ENCODE peak calls at places on chromosome 9, in eight cellular contexts. C is COR-L47; Z is activated effector memory CD4-positive, alpha-beta T cell treated with Interleukin-2 at 50 U/mL for 16 hours; M is fibroblast of lung; S is AG04449; F is astrocyte of the spinal cord; E is T-helper 2 cell; O is AG09319. R is an unnamed sample.

GRCh38 chr9:94720846-94721549 is 5.5 kb upstream of the AOPEP start:
- DNase-seq in C (no peak), Z (no peak), M (no peak), S (no peak), F (no peak), E (no peak), O (no peak), R (no peak)

GRCh38 chr9:35161713-35162604 is at the start of gene UNC13B:
- DNase-seq in C (peak; percentile 88), Z (peak; percentile 59), M (peak; percentile 89), S (no peak), F (peak; percentile 95), E (peak; percentile 43), O (peak; percentile 87), R (peak; percentile 51)

GRCh38 chr9:70113403-70114022 is 69.9 kb downstream of the MAMDC2 start:
- DNase-seq in C (peak; percentile 61), Z (no peak), M (peak; percentile 68), S (no peak), F (peak; percentile 74), E (no peak), O (no peak), R (peak; percentile 64)

GRCh38 chr9:134329886-134330285 is 3.6 kb downstream of the RXRA start:
- DNase-seq in C (no peak), Z (no peak), M (no peak), S (no peak), F (no peak), E (no peak), O (no peak), R (no peak)

GRCh38 chr9:86410281-86410680 is 56.1 kb upstream of the TUT7 start:
- DNase-seq in C (no peak), Z (no peak), M (no peak), S (no peak), F (no peak), E (no peak), O (no peak), R (no peak)

GRCh38 chr9:114089206-114089840 is 9.8 kb downstream of the KIF12 start:
- DNase-seq in C (no peak), Z (no peak), M (no peak), S (no peak), F (no peak), E (no peak), O (no peak), R (no peak)

GRCh38 chr9:20030671-20031070 is 241.8 kb upstream of the SLC24A2 start:
- DNase-seq in C (no peak), Z (no peak), M (no peak), S (no peak), F (no peak), E (no peak), O (no peak), R (no peak)

GRCh38 chr9:88732128-88732527 is 197.2 kb downstream of the NXNL2 start:
- DNase-seq in C (no peak), Z (no peak), M (peak; percentile 84), S (no peak), F (peak; percentile 91), E (no peak), O (no peak), R (no peak)

GRCh38 chr9:115034801-115035200 is 83.2 kb downstream of the TNC start:
- DNase-seq in C (no peak), Z (no peak), M (peak; percentile 96), S (peak; percentile 73), F (peak; percentile 89), E (no peak), O (peak; percentile 70), R (no peak)

GRCh38 chr9:85248514-85249312 is 493.0 kb downstream of the AGTPBP1 start:
- DNase-seq in C (no peak), Z (no peak), M (peak; percentile 81), S (peak; percentile 45), F (peak; percentile 73), E (no peak), O (no peak), R (no peak)

GRCh38 chr9:114580609-114581193 is 6.9 kb upstream of the ATP6V1G1 start:
- DNase-seq in C (no peak), Z (no peak), M (no peak), S (no peak), F (no peak), E (no peak), O (no peak), R (no peak)

GRCh38 chr9:89786650-89787049 is 181.8 kb downstream of the GADD45G start:
- DNase-seq in C (no peak), Z (no peak), M (peak; percentile 6), S (no peak), F (peak; percentile 52), E (no peak), O (no peak), R (peak; percentile 16)

GRCh38 chr9:91223000-91223399 is 138.7 kb downstream of the AUH start:
- DNase-seq in C (no peak), Z (no peak), M (no peak), S (no peak), F (no peak), E (no peak), O (no peak), R (no peak)

GRCh38 chr9:132160802-132161742 is 786 bp upstream of the NTNG2 start:
- DNase-seq in C (no peak), Z (peak; percentile 31), M (peak; percentile 76), S (peak; percentile 23), F (peak; percentile 59), E (no peak), O (no peak), R (peak; percentile 93)

GRCh38 chr9:126818482-126818881 is 13.6 kb downstream of the ZBTB43 start:
- DNase-seq in C (no peak), Z (no peak), M (no peak), S (no peak), F (no peak), E (no peak), O (no peak), R (no peak)

GRCh38 chr9:37953204-37953774 is 49.4 kb upstream of the SLC25A51 start:
- DNase-seq in C (no peak), Z (no peak), M (no peak), S (no peak), F (no peak), E (no peak), O (no peak), R (no peak)

GRCh38 chr9:70449461-70449860 is 35.0 kb upstream of the KLF9 start:
- DNase-seq in C (no peak), Z (no peak), M (no peak), S (no peak), F (no peak), E (no peak), O (no peak), R (no peak)

R was measured in Kasumi-1.